ENCODE peak calls at places on chromosomes 2 and 18, in six cellular contexts. U is left lung, A is MM.1S, E is suprapubic skin, R is AG10803, O is bronchial epithelial cell. N is an unnamed sample.

GRCh38 chr18:68800075-68800474 is 2.2 kb downstream of the CCDC102B start:
- DNase-seq in A (no peak), O (no peak), U (no peak), R (no peak), E (no peak), N (no peak)

GRCh38 chr18:47342566-47342965 is 91.1 kb upstream of the SKOR2 start:
- DNase-seq in E (no peak), O (no peak), U (no peak), R (peak), A (no peak), N (no peak)

GRCh38 chr2:65228249-65228750 is 669 bp downstream of the ACTR2 start:
- DNase-seq in E (no peak), R (peak), A (peak), U (no peak), O (peak), N (no peak)

GRCh38 chr18:711693-712400 is 583 bp downstream of the ENOSF1 start:
- DNase-seq in A (peak), E (peak), R (peak), O (peak), U (peak), N (peak)

GRCh38 chr2:21326152-21326551 is 202.4 kb downstream of the TDRD15 start:
- DNase-seq in A (no peak), U (no peak), O (no peak), R (no peak), E (no peak), N (no peak)

GRCh38 chr2:240310645-240311044 is 124.8 kb upstream of the GPC1 start:
- DNase-seq in E (no peak), A (no peak), O (no peak), R (no peak), U (no peak), N (no peak)

GRCh38 chr2:53877556-53877955 is 17.8 kb upstream of the GPR75 start:
- DNase-seq in U (no peak), O (no peak), R (peak), A (no peak), E (no peak), N (no peak)

GRCh38 chr2:10012963-10013461 is 30.3 kb upstream of the KLF11 start:
- DNase-seq in R (no peak), O (no peak), U (no peak), E (peak), A (no peak), N (no peak)

GRCh38 chr18:71919211-71919610 is 624.9 kb downstream of the CBLN2 start:
- DNase-seq in U (no peak), R (no peak), E (no peak), O (no peak), A (no peak), N (no peak)

GRCh38 chr18:13486686-13487085 is 239.7 kb downstream of the FAM210A start:
- DNase-seq in U (no peak), R (no peak), O (no peak), E (no peak), A (no peak), N (no peak)

GRCh38 chr18:58381676-58382411 is 247.0 kb downstream of the ALPK2 start:
- DNase-seq in R (no peak), A (no peak), U (no peak), O (no peak), E (no peak), N (no peak)

DNA sequence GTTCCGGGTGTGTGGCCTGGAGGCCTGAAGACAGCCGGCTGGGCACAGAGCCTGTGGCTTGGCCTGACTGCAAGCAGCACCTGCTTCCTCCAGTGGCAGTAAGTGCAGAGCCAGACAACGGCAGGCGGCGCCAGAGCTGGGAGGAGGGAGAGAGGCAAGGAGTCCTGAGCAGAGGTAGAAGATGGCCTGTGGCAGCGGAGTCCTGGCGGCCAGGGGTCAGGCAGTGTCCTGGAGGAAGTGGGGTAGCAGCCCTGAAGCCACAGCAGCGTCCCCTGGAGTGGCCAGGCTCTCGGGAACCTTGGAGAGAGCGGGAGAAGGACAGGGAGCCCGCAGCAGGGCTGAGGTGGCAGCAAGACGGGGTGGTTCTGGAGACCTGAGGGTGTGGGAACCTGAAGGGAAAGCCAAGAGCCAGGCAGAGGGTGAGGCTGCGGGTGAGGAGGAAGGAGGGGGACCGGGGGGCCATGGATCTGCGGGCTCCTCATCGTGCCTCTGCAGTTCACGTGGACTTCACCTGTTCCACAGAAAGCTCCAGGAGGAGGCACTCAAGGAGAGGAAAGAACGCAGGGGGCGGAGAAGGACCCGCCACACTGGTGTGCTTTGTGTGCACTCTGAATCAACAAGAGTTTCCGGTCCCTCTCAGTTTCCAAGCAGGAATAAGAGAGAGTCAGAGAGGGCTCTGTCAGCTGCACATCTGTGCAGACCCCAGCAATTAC is 85.9 kb downstream of the USP40 start:
- DNase-seq in U (peak), O (peak), A (no peak), R (no peak), E (no peak), N (no peak)
- TF ChIP-seq CTCF in U (no peak), O (peak), A (no peak), R (no peak), E (no peak), N (no peak)

GRCh38 chr2:199407421-199407820 is 50.3 kb downstream of the SATB2 start:
- DNase-seq in R (no peak), O (no peak), E (no peak), U (no peak), A (no peak), N (no peak)

GRCh38 chr2:199410130-199410529 is 47.6 kb downstream of the SATB2 start:
- DNase-seq in A (no peak), U (no peak), O (no peak), R (peak), E (no peak), N (no peak)

GRCh38 chr2:199404841-199405240 is 52.9 kb downstream of the SATB2 start:
- DNase-seq in R (peak), E (no peak), O (peak), A (no peak), U (no peak), N (no peak)

GRCh38 chr2:199409705-199410104 is 48.0 kb downstream of the SATB2 start:
- DNase-seq in O (no peak), U (no peak), E (no peak), A (no peak), R (peak), N (no peak)

GRCh38 chr2:199405241-199405640 is 52.5 kb downstream of the SATB2 start:
- DNase-seq in E (no peak), O (no peak), R (peak), U (no peak), A (no peak), N (no peak)
- TF ChIP-seq CTCF in E (no peak), O (no peak), R (peak), U (no peak), A (peak), N (peak)

GRCh38 chr2:176096986-176097819 is 2.4 kb upstream of the HOXD12 start:
- DNase-seq in U (peak), R (peak), A (peak), O (peak), E (peak), N (peak)

GRCh38 chr2:176099159-176099736 is 347 bp upstream of the HOXD12 start:
- DNase-seq in A (no peak), E (no peak), R (no peak), O (no peak), U (no peak), N (no peak)

GRCh38 chr2:176098366-176099158 is 1.0 kb upstream of the HOXD12 start:
- DNase-seq in U (peak), R (no peak), O (no peak), A (no peak), E (peak), N (no peak)

GRCh38 chr2:176096243-176096985 is 3.2 kb upstream of the HOXD12 start:
- DNase-seq in A (peak), O (no peak), R (no peak), E (no peak), U (no peak), N (no peak)

DNA sequence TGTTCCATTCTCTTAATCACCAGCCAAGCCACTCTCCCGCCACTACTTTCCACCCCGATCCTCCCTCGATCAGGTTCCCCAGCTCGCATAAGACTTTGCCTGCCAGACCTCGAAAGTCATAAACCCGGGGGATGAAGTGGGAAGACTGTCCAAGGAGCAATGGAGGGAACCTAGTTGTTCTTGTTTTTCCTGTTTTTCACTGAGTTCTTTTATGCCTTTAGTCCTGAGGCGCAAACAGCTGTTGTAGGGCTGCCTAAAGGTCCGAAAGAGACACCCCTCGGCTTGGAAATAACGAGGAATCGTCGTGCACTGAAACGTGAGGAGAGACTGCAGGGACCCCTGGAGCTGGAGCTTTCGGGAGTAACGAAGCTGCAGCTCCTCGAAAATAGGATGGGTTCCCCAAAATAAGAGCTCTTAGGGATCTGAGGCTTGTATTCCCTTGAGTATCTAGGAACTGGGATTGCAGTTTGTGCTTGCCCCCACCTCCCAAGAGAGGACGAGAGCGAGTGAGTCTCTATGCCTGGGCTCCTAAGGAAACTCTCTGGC is 1.7 kb upstream of the HOXD12 start:
- DNase-seq in R (no peak), E (no peak), U (no peak), O (no peak), A (no peak), N (no peak)
- TF ChIP-seq CTCF in R (no peak), E (no peak), U (no peak), O (no peak), A (no peak), N (no peak)

GRCh38 chr2:187497858-187498463 is 49.9 kb upstream of the CALCRL start:
- DNase-seq in U (no peak), R (peak), O (peak), A (no peak), E (no peak), N (no peak)
- TF ChIP-seq CTCF in U (peak), R (peak), O (peak), A (peak), E (no peak), N (peak)

GRCh38 chr2:1822341-1822740 is 78.0 kb upstream of the PXDN start:
- DNase-seq in U (no peak), O (no peak), E (no peak), R (no peak), A (no peak), N (no peak)

GRCh38 chr2:1821530-1821929 is 77.2 kb upstream of the PXDN start:
- DNase-seq in U (no peak), E (no peak), R (no peak), A (no peak), O (no peak), N (no peak)

GRCh38 chr2:1824202-1824905 is 80.0 kb upstream of the PXDN start:
- DNase-seq in O (no peak), U (no peak), R (peak), E (no peak), A (no peak), N (no peak)

GRCh38 chr2:1825046-1825445 is 80.7 kb upstream of the PXDN start:
- DNase-seq in A (no peak), R (no peak), U (no peak), E (no peak), O (no peak), N (no peak)

DNA sequence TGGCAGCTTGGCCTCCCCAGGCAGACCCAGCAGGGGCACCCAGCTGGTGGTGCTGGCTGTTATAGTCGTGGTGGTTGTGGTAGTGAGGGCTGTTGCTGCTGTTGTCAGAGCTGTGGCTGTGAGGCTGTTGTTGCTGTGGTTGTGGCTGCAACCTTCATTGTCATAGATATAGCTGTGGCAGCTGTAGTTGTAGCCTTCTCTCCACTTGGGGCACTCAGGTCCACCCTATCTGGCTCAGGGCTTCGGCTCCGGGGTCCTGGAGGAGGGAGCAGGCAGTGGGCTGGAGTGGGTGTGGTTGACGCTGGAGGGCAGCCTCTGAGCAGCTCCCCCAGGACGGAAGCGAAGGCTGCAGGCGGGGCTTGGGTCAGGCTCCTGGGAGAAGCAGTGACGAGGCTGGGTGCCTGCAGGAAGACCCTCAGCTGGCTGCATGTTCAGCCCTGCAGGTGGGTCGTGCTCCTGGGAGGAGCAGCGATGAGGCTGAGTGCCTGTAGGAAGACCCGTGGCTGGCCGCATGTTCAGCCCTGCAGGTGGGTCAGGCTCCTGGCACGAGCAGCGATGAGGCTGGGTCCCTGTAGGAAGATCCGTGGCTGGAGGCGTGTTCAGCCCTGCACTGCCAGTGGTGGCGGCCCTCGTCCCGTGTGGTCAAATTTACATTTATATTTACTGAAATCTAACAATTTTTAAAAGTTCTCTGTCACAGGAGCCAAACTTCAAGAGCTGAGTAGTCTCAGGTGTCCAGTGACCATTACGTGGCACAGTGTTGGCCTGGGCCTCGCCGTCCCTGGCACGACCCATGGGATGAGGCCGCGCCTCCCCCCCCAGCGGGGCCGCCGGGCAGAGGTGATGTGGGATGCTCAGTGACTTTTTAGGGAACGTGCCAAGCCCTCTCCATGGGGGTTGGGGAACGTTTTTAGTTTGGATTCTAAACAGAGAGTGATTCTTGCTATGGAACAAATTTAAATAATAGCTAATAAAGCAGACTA is 79.2 kb upstream of the PXDN start:
- DNase-seq in A (no peak), E (no peak), R (no peak), U (no peak), O (no peak), N (no peak)
- TF ChIP-seq CTCF in A (no peak), E (no peak), R (no peak), U (no peak), O (no peak), N (no peak)

DNA sequence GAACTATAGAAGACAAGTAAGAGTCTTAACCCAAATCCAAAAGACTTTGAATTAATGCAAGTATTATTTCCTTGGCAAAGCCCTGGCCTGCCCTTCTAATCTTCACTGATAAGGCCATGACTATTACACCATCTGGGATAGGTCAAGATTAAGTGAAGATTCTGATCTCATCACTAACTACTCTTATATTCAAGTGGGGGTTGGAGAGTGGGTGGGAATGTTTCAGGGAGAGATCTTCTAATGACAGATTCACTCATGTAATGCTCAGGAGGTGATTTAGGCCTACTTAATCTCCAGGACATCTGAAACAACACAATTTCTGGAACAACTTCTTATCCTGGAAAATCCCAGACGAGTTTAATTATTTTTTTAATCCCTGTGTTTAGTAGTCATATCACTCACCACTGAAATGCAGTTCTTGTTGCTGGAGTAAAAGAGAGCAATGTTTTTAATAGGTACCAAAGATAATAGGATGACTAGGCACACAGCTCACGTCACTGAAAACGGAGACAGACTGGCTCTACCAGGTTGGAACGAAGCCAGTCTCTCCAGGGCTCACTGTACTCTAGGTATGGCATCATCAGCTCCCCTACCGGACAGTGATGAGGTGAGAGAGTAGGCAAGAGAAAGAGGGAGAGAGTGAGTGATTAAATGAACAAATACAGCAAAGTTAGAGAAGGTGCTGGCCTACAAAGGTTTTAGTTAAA is 133.1 kb downstream of the NCKAP5 start:
- DNase-seq in O (peak), R (peak), U (no peak), E (no peak), A (no peak), N (no peak)
- TF ChIP-seq CTCF in O (peak), R (no peak), U (no peak), E (no peak), A (no peak), N (no peak)

DNA sequence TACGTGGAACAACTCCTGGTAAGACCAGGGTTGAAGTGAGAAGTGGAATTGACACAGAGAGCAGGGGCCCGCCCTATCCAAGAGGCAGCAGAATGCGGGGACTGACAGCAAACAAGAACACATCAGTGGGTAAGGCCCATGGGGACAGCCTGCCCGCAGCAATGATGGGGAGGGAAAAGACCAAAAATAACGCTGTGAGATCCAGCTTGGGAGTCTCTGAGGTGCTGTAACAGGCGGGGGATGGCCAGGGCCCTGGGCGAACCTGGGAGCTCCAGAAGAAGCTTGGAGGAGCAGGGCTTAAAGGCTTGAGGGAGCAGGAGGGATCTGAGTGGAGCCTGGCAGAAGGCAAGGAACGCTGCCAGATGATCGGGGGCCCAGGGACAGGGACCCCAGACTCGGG is 173.4 kb downstream of the TMEM200C start:
- DNase-seq in A (no peak), R (no peak), E (no peak), O (no peak), U (no peak), N (no peak)
- TF ChIP-seq CTCF in A (no peak), R (no peak), E (no peak), O (no peak), U (no peak), N (no peak)

DNA sequence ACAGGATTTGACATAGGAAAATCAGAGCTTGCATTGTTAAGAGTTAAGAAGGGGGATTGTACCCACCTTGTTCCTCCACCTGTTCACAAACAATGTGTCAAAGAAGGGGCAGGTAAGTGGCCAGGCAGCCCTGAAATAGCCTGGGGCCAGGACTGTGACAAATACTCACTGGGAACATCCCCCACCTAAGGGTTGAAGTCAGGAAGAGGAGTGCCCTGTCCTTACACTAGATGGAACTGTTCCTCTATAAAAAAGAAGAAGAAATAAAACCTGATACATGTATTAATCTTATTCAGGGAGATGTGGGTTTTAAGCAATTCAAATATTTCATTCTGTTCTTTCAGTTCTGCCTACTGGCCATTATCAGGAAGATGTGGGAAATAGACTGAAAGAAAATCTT is 41.9 kb downstream of the TACR1 start:
- DNase-seq in E (no peak), A (no peak), U (no peak), O (peak), R (peak), N (no peak)
- TF ChIP-seq CTCF in E (no peak), A (no peak), U (no peak), O (peak), R (peak), N (no peak)

DNA sequence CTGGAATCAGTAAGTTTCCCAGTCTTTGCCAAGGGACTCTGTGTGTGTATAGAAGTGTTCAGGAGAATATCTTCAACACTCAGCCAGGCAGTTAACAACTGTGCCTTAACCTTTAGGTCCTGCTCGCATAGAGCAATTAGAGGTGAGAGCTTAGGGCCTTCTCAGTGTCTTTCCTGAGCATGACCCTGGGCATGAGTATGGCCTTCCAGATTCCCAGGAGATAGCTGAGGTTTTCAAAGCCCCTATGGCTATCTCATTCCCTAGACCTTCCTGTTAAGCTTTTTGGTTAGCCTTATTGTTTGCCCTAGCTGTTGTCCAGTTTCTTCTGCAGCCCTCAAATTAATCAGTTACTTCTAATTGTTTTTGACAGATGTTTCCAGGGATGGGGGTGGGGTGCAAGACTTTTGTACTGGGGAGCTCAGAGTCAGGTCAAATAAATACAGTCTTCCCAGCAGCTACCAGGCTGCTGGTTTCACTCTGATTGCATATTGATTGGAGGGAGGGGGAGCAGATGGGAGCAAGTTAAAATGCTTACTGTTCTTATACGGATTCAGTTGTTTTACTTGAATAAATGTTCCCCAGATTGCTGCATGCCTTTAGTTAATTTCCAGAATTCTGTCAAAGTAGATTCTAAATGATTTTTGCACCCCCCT is 23.1 kb downstream of the PDK1 start:
- DNase-seq in O (no peak), A (peak), U (no peak), R (no peak), E (no peak), N (no peak)
- TF ChIP-seq CTCF in O (no peak), A (no peak), U (no peak), R (no peak), E (no peak), N (no peak)